ENCODE peak calls at places on chromosomes 2 and 18, in eight cellular contexts. J is endothelial cell; D is H9; Z is GM13976; U is A549; C is IMR-90; T is foreskin fibroblast; E is CD8-positive, alpha-beta T cell. M is an unnamed sample.

GRCh38 chr2:226643550-226644275 is 155.9 kb downstream of the IRS1 start:
- DNase-seq in J (no peak), D (no peak), Z (no peak), U (no peak), C (no peak), T (no peak), E (no peak), M (no peak)

GRCh38 chr2:27920148-27920885 is 29.8 kb downstream of the BABAM2 start:
- DNase-seq in J (no peak), D (no peak), Z (no peak), U (peak), C (peak), T (no peak), E (no peak), M (peak)

GRCh38 chr2:174439950-174440349 is 44.4 kb downstream of the SCRN3 start:
- DNase-seq in J (no peak), D (no peak), Z (no peak), U (no peak), C (no peak), T (no peak), E (no peak), M (no peak)

GRCh38 chr18:5196253-5197031 is 615 bp downstream of the AKAIN1 start:
- DNase-seq in J (peak), D (peak), Z (peak), U (no peak), C (no peak), T (no peak), E (no peak), M (no peak)

GRCh38 chr2:30375915-30376314 is 71.1 kb upstream of the LCLAT1 start:
- DNase-seq in J (no peak), D (no peak), Z (no peak), U (no peak), C (no peak), T (no peak), E (no peak), M (no peak)

GRCh38 chr2:161416633-161417427 is 733 bp downstream of the TBR1 start:
- DNase-seq in J (no peak), D (peak), Z (peak), U (no peak), C (no peak), T (no peak), E (no peak), M (no peak)

GRCh38 chr2:12928706-12929291 is 212.1 kb downstream of the TRIB2 start:
- DNase-seq in J (no peak), D (no peak), Z (no peak), U (no peak), C (peak), T (no peak), E (no peak), M (no peak)

GRCh38 chr2:204472375-204472774 is 72.9 kb upstream of the PARD3B start:
- DNase-seq in J (no peak), D (no peak), Z (no peak), U (no peak), C (peak), T (no peak), E (no peak), M (no peak)

GRCh38 chr2:69789762-69790600 is 39.5 kb upstream of the GMCL1 start:
- DNase-seq in J (no peak), D (no peak), Z (no peak), U (no peak), C (peak), T (no peak), E (no peak), M (no peak)

GRCh38 chr18:7206231-7206630 is 24.7 kb upstream of the LRRC30 start:
- DNase-seq in J (no peak), D (no peak), Z (no peak), U (no peak), C (no peak), T (no peak), E (no peak), M (no peak)

GRCh38 chr18:62324917-62325805 is at the start of gene TNFRSF11A:
- DNase-seq in J (peak), D (peak), Z (peak), U (peak), C (no peak), T (no peak), E (peak), M (peak)

GRCh38 chr2:217944923-217945322 is 57.9 kb downstream of the TNS1 start:
- DNase-seq in J (no peak), D (no peak), Z (no peak), U (no peak), C (no peak), T (no peak), E (no peak), M (no peak)

GRCh38 chr2:120398051-120398960 is 52.4 kb downstream of the INHBB start:
- DNase-seq in J (no peak), D (no peak), Z (no peak), U (peak), C (peak), T (peak), E (no peak), M (no peak)

GRCh38 chr2:192559541-192560126 is 364.9 kb upstream of the TMEFF2 start:
- DNase-seq in J (no peak), D (no peak), Z (no peak), U (peak), C (no peak), T (no peak), E (no peak), M (no peak)

GRCh38 chr2:132936261-132936660 is 266.3 kb upstream of the LYPD1 start:
- DNase-seq in J (no peak), D (no peak), Z (no peak), U (no peak), C (peak), T (no peak), E (no peak), M (no peak)

GRCh38 chr2:216535454-216535995 is 36.9 kb downstream of the RPL37A start:
- DNase-seq in J (no peak), D (no peak), Z (no peak), U (peak), C (peak), T (peak), E (no peak), M (no peak)

GRCh38 chr2:193502363-193503035 is 1307.8 kb upstream of the TMEFF2 start:
- DNase-seq in J (no peak), D (peak), Z (no peak), U (no peak), C (no peak), T (no peak), E (no peak), M (no peak)

GRCh38 chr18:3914833-3915598 is 465.0 kb downstream of the TGIF1 start:
- DNase-seq in J (no peak), D (no peak), Z (no peak), U (no peak), C (no peak), T (no peak), E (no peak), M (no peak)

GRCh38 chr2:199431748-199432213 is 26.0 kb downstream of the SATB2 start:
- DNase-seq in J (no peak), D (peak), Z (no peak), U (peak), C (peak), T (no peak), E (no peak), M (no peak)

GRCh38 chr2:96151595-96152300 is 6.5 kb upstream of the DUSP2 start:
- DNase-seq in J (no peak), D (no peak), Z (no peak), U (no peak), C (no peak), T (no peak), E (no peak), M (no peak)

GRCh38 chr2:181887056-181887455 is 4.5 kb upstream of the ITPRID2 start:
- DNase-seq in J (no peak), D (no peak), Z (no peak), U (no peak), C (no peak), T (no peak), E (no peak), M (no peak)

GRCh38 chr2:182378759-182379158 is 48.1 kb downstream of the PDE1A start:
- DNase-seq in J (no peak), D (no peak), Z (no peak), U (no peak), C (no peak), T (no peak), E (no peak), M (no peak)

GRCh38 chr18:43485565-43485964 is 208.3 kb upstream of the SYT4 start:
- DNase-seq in J (no peak), D (no peak), Z (no peak), U (no peak), C (no peak), T (no peak), E (no peak), M (no peak)

GRCh38 chr2:179422037-179422643 is 157.5 kb upstream of the SESTD1 start:
- DNase-seq in J (peak), D (peak), Z (peak), U (peak), C (peak), T (peak), E (peak), M (peak)

GRCh38 chr18:7590800-7591560 is 23.9 kb downstream of the PTPRM start:
- DNase-seq in J (no peak), D (no peak), Z (no peak), U (no peak), C (peak), T (no peak), E (no peak), M (no peak)

GRCh38 chr2:232551289-232551688 is 800 bp downstream of the EIF4E2 start:
- DNase-seq in J (no peak), D (no peak), Z (peak), U (no peak), C (no peak), T (no peak), E (no peak), M (no peak)

GRCh38 chr2:120793682-120794403 is 58.2 kb downstream of the GLI2 start:
- DNase-seq in J (no peak), D (no peak), Z (no peak), U (no peak), C (no peak), T (no peak), E (no peak), M (no peak)

GRCh38 chr2:47239119-47239969 is 84.2 kb upstream of the STPG4 start:
- DNase-seq in J (no peak), D (no peak), Z (no peak), U (no peak), C (no peak), T (no peak), E (no peak), M (no peak)

GRCh38 chr2:235421618-235422017 is 72.2 kb upstream of the AGAP1 start:
- DNase-seq in J (no peak), D (no peak), Z (no peak), U (no peak), C (no peak), T (no peak), E (no peak), M (no peak)

GRCh38 chr2:119155633-119156032 is 2.9 kb downstream of the C1QL2 start:
- DNase-seq in J (peak), D (peak), Z (no peak), U (no peak), C (no peak), T (no peak), E (no peak), M (no peak)

DNA sequence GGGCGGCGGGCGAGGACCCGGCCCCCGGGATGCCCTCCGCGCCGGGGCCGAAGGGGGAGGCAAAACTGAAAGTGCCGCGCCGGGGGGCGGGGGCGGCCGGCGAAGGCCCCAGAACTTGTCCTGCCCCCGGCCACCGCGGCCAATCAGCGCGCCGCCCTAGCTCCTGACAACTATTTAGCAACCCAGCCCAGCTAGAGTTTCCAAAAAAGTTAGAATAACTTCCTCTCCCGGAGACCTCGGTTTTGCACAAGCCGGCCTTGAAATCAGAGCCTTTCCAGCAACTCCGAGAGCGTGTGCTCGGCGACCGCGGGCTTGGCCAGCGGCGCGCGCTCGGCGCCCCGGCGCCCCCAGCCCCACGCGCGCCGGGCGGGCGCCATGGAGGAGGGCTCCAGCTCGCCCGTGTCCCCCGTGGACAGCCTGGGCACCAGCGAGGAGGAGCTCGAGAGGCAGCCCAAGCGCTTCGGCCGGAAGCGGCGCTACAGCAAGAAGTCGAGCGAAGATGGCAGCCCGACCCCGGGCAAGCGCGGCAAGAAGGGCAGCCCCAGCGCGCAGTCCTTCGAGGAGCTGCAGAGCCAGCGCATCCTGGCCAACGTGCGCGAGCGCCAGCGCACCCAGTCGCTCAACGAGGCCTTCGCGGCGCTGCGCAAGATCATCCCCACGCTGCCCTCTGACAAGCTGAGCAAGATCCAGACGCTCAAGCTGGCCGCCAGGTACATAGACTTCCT is at the start of gene TWIST2:
- DNase-seq in J (peak), D (peak), Z (no peak), U (peak), C (peak), T (peak), E (no peak), M (no peak)
- TF ChIP-seq CTCF in J (no peak), D (no peak), Z (no peak), U (peak), C (no peak), T (no peak), E (no peak), M (no peak)

DNA sequence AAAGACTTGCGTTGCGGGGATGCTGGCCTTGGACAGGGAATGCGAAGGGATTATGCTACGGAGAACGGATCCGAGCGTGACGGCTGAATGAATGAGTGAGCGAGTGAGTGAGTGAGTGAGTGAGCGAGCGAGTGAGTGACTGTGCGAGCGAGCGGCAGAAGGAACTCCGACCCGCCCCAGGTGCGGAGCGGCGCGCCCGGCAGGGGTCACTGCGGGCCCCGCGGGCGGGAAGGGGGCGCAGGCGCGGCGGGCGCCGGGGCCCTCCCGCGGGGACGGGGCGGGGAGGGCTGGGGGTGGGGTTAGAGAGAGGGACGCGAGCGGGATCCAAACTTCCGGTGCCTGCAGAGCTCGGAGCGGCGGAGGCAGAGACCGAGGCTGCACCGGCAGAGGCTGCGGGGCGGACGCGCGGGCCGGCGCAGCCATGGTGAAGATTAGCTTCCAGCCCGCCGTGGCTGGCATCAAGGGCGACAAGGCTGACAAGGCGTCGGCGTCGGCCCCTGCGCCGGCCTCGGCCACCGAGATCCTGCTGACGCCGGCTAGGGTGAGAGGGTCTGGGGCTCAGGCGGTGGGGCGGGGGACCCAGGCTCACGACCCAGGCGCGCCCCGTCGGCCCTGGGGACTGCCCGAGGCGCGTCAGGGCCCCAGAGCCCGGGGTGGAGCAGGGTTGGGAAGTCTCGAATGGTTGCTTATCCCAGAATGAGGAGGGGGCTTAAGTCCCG is at the start of gene ITM2C:
- DNase-seq in J (peak), D (peak), Z (peak), U (peak), C (peak), T (peak), E (peak), M (peak)
- TF ChIP-seq CTCF in J (peak), D (peak), Z (peak), U (peak), C (peak), T (peak), E (peak), M (peak)

DNA sequence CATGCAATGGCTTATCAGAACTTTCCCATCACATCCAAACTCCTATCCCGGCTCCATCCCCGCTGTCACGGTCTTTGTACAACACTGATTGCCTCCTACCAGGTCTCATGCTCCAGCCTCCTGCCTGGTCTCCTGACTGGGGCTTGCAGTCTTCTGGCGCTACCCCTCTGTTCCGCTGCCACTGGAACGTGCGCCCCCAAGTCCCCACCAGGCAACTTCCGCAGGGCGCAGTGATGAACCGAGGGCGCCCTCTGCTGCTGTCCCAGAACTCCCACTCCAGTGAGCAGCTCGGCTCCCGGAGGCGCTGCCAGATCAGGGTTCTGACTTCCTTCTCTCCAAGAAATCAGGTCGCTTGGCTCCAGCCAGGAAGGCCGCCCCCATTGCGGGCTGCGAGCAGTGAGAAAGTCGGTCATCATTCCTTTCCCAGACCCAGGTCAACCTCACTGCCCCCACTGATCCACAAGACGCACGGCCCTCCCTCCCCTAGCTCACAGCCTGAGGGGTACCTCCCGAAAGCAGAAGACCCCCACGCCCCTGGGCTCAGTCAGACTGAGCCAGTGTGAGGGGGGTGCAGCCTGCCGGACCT is 43.9 kb upstream of the RAB11FIP5 start:
- DNase-seq in J (peak), D (peak), Z (peak), U (peak), C (peak), T (peak), E (peak), M (peak)
- TF ChIP-seq CTCF in J (peak), D (peak), Z (no peak), U (peak), C (peak), T (peak), E (no peak), M (peak)

GRCh38 chr2:42513252-42513918 is 19.6 kb upstream of the KCNG3 start:
- DNase-seq in J (peak), D (peak), Z (peak), U (peak), C (peak), T (peak), E (peak), M (peak)
- TF ChIP-seq CTCF in J (peak), D (peak), Z (peak), U (peak), C (peak), T (peak), E (peak), M (peak)

GRCh38 chr18:697012-697411 is 15.4 kb downstream of the ENOSF1 start:
- DNase-seq in J (no peak), D (no peak), Z (no peak), U (no peak), C (no peak), T (no peak), E (no peak), M (no peak)

GRCh38 chr18:703660-704018 is 8.8 kb downstream of the ENOSF1 start:
- DNase-seq in J (no peak), D (no peak), Z (no peak), U (peak), C (no peak), T (no peak), E (no peak), M (no peak)

GRCh38 chr18:702957-703659 is 9.3 kb downstream of the ENOSF1 start:
- DNase-seq in J (no peak), D (no peak), Z (no peak), U (peak), C (peak), T (peak), E (no peak), M (no peak)

GRCh38 chr18:692841-693240 is 19.6 kb downstream of the ENOSF1 start:
- DNase-seq in J (no peak), D (no peak), Z (no peak), U (no peak), C (no peak), T (no peak), E (no peak), M (no peak)

DNA sequence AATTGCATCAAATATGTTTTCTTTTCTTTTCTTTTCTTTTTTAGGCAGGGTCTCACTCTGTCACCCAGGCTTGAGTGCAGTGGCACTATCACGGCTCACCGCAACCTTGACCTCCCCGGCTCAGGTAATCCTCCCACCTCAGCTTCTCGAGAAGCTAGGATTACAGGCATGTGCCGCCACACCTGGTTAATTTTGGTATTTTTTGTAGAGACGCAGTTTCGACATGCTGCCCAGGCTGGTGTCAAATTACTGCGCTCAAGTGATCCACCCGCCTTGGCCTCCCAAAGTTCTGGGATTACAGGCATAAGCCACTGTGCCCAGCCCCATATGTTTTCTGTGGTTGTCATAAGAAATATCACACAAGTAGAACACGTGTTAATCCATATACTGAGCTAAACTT is 14.7 kb downstream of the ENOSF1 start:
- DNase-seq in J (no peak), D (peak), Z (no peak), U (no peak), C (no peak), T (no peak), E (no peak), M (no peak)
- TF ChIP-seq CTCF in J (no peak), D (peak), Z (no peak), U (no peak), C (no peak), T (no peak), E (no peak), M (no peak)

GRCh38 chr2:237604960-237605359 is 14.4 kb upstream of the RAB17 start:
- DNase-seq in J (no peak), D (no peak), Z (no peak), U (peak), C (peak), T (no peak), E (no peak), M (peak)
- TF ChIP-seq CTCF in J (no peak), D (peak), Z (peak), U (peak), C (peak), T (peak), E (no peak), M (peak)

GRCh38 chr18:45282101-45282812 is 333.0 kb upstream of the SLC14A2 start:
- DNase-seq in J (no peak), D (no peak), Z (no peak), U (peak), C (no peak), T (no peak), E (no peak), M (peak)
- TF ChIP-seq CTCF in J (no peak), D (no peak), Z (no peak), U (no peak), C (no peak), T (no peak), E (no peak), M (no peak)